ENCODE peak calls at places on chromosomes 1 and 21, in six cellular contexts. J is T-helper 17 cell, U is NCI-H774, N is A549, Z is ACHN, R is transverse colon. Y is an unnamed sample.

GRCh38 chr1:223670458-223671159 is 5.1 kb upstream of the CAPN8 start:
- DNase-seq in U (peak; percentile 31), Z (peak; percentile 59), N (peak; percentile 51), R (peak; percentile 50), J (no peak), Y (no peak)

GRCh38 chr21:31198575-31198974 is 145.5 kb downstream of the TIAM1 start:
- DNase-seq in U (peak; percentile 51), R (no peak), Z (peak; percentile 63), J (no peak), N (peak; percentile 13), Y (no peak)

GRCh38 chr1:247111636-247112478 is 7.7 kb upstream of the ZNF669 start:
- DNase-seq in J (no peak), U (peak; percentile 35), Z (peak; percentile 25), R (peak; percentile 69), N (peak; percentile 27), Y (peak; percentile 67)

GRCh38 chr1:36553591-36554417 is 71.1 kb upstream of the CSF3R start:
- DNase-seq in Z (peak; percentile 65), U (peak; percentile 87), J (peak; percentile 61), N (peak; percentile 56), R (peak; percentile 44), Y (peak; percentile 69)

GRCh38 chr1:119859647-119860046 is 36.7 kb downstream of the ADAM30 start:
- DNase-seq in N (no peak), Z (peak; percentile 41), U (no peak), J (no peak), R (no peak), Y (no peak)

GRCh38 chr1:195878478-195878877 is 729.8 kb downstream of the KCNT2 start:
- DNase-seq in U (no peak), Z (no peak), N (no peak), J (no peak), R (no peak), Y (no peak)

GRCh38 chr1:205258313-205259176 is 30.8 kb downstream of the TMCC2 start:
- DNase-seq in R (no peak), U (no peak), J (no peak), N (peak; percentile 57), Z (peak; percentile 74), Y (no peak)

GRCh38 chr1:164731161-164731747 is 172.3 kb downstream of the PBX1 start:
- DNase-seq in J (no peak), R (no peak), U (no peak), N (no peak), Z (no peak), Y (no peak)

GRCh38 chr21:41766883-41767605 is at the start of gene RIPK4:
- DNase-seq in Z (peak; percentile 85), U (peak; percentile 66), J (no peak), R (peak; percentile 89), N (peak; percentile 60), Y (peak; percentile 95)

GRCh38 chr1:246121533-246121932 is 385.5 kb downstream of the SMYD3 start:
- DNase-seq in J (no peak), R (no peak), N (no peak), U (no peak), Z (no peak), Y (no peak)

GRCh38 chr1:44674113-44675000 is at the start of the genes ARMH1 and TMEM53:
- DNase-seq in R (peak; percentile 99), U (peak; percentile 100), Z (peak; percentile 98), J (peak; percentile 90), N (peak; percentile 96), Y (peak; percentile 100)

GRCh38 chr1:241560511-241561187 is 28.5 kb downstream of the KMO start:
- DNase-seq in Z (no peak), N (no peak), U (no peak), R (no peak), J (no peak), Y (no peak)

GRCh38 chr21:42622284-42622683 is 31.1 kb upstream of the PDE9A start:
- DNase-seq in N (no peak), R (no peak), J (no peak), U (no peak), Z (no peak), Y (no peak)

GRCh38 chr1:935751-936231 is 12.1 kb downstream of the SAMD11 start:
- DNase-seq in U (no peak), Z (no peak), N (no peak), J (no peak), R (no peak), Y (no peak)

GRCh38 chr1:219666242-219666641 is 53.3 kb upstream of the ZC3H11B start:
- DNase-seq in U (no peak), J (no peak), N (no peak), Z (no peak), R (no peak), Y (no peak)

GRCh38 chr1:29789910-29790247 is 553.6 kb downstream of the PTPRU start:
- DNase-seq in R (no peak), Z (no peak), N (no peak), U (no peak), J (no peak), Y (no peak)

GRCh38 chr21:21230672-21231071 is 232.5 kb downstream of the NCAM2 start:
- DNase-seq in N (no peak), Z (peak; percentile 40), U (no peak), R (no peak), J (no peak), Y (no peak)

GRCh38 chr1:92210701-92211100 is 7.0 kb upstream of the C1orf146 start:
- DNase-seq in R (no peak), U (no peak), N (no peak), J (no peak), Z (no peak), Y (no peak)

GRCh38 chr1:147542549-147542857 is 1.2 kb downstream of the BCL9 start:
- DNase-seq in R (no peak), N (no peak), J (no peak), Z (no peak), U (no peak), Y (no peak)

GRCh38 chr1:164226977-164227376 is 332.0 kb upstream of the PBX1 start:
- DNase-seq in R (no peak), U (no peak), J (no peak), N (no peak), Z (no peak), Y (no peak)

GRCh38 chr1:63774617-63775417 is 1.0 kb downstream of the ROR1 start:
- DNase-seq in N (peak; percentile 25), U (no peak), J (no peak), Z (peak; percentile 39), R (peak; percentile 28), Y (peak; percentile 59)

GRCh38 chr21:25039461-25040380 is 567.6 kb downstream of the MRPL39 start:
- DNase-seq in R (no peak), J (no peak), Z (peak; percentile 16), U (peak; percentile 35), N (no peak), Y (no peak)

GRCh38 chr1:54245501-54245900 is 45.5 kb downstream of the MRPL37 start:
- DNase-seq in Z (no peak), R (no peak), U (no peak), N (no peak), J (no peak), Y (no peak)

GRCh38 chr1:30952098-30952497 is 43.5 kb upstream of the SDC3 start:
- DNase-seq in Z (no peak), N (no peak), J (no peak), U (no peak), R (no peak), Y (no peak)

GRCh38 chr1:8862528-8862927 is 16.0 kb downstream of the ENO1 start:
- DNase-seq in U (no peak), N (no peak), Z (no peak), R (no peak), J (peak; percentile 27), Y (no peak)

GRCh38 chr1:241090798-241091197 is 266.2 kb downstream of the RGS7 start:
- DNase-seq in Z (no peak), R (no peak), N (no peak), U (no peak), J (no peak), Y (no peak)

GRCh38 chr1:44418022-44418673 is 13.1 kb downstream of the RNF220 start:
- DNase-seq in U (peak; percentile 14), J (no peak), N (no peak), R (no peak), Z (no peak), Y (no peak)

GRCh38 chr1:84944767-84945486 is 51.9 kb upstream of the LPAR3 start:
- DNase-seq in U (peak; percentile 74), J (peak; percentile 68), Z (peak; percentile 89), R (peak; percentile 67), N (peak; percentile 24), Y (peak; percentile 66)

GRCh38 chr1:63408331-63408730 is 40.9 kb downstream of the ALG6 start:
- DNase-seq in N (no peak), U (no peak), R (no peak), Z (no peak), J (no peak), Y (no peak)

GRCh38 chr1:173590557-173590956 is 12.3 kb downstream of the SLC9C2 start:
- DNase-seq in R (no peak), Z (no peak), J (no peak), U (no peak), N (no peak), Y (no peak)

GRCh38 chr1:59415876-59416275 is 119.0 kb downstream of the FGGY start:
- DNase-seq in R (no peak), Z (no peak), N (no peak), U (no peak), J (no peak), Y (no peak)

GRCh38 chr21:45104560-45104959 is 30.2 kb downstream of the ADARB1 start:
- DNase-seq in N (no peak), J (no peak), U (no peak), R (peak; percentile 66), Z (peak; percentile 39), Y (no peak)

GRCh38 chr1:154886281-154887036 is 16.4 kb upstream of the KCNN3 start:
- DNase-seq in U (no peak), N (no peak), R (no peak), J (no peak), Z (no peak), Y (no peak)

GRCh38 chr1:227901906-227902640 is 45.7 kb downstream of the WNT9A start:
- DNase-seq in J (no peak), Z (peak; percentile 8), R (no peak), U (no peak), N (no peak), Y (no peak)